ENCODE peak calls at places on chromosome 22, in eight cellular contexts. One of them, this sample, is unnamed.

GRCh38 chr22:26894766-26895485 is 237.5 kb downstream of the MIAT start:
- DNase-seq in HT1080: peak; percentile 79
- DNase-seq in EL: peak; percentile 92
- DNase-seq in activated gamma-delta T cell treated with anti-CD3 and anti-CD28 coated beads, Interleukin-2, amount 50 U/mL, for 16 hours: no peak
- DNase-seq in stimulated activated CD8-positive, alpha-beta memory T cell treated with anti-CD3 and anti-CD28 coated beads, Interleukin-15, amount 100 ng/mL, for 4 hours: no peak
- DNase-seq in kidney tubule cell: peak; percentile 92
- DNase-seq in T-helper 1 cell: no peak
- DNase-seq in stimulated activated CD4-positive, alpha-beta T cell treated with anti-CD3 and anti-CD28 coated beads, Interleukin-4, amount 100 ng/mL, for 48 hours: no peak
- DNase-seq in this sample: no peak

GRCh38 chr22:42863349-42863911 is 6.4 kb upstream of the ARFGAP3 start:
- DNase-seq in HT1080: peak; percentile 97
- DNase-seq in stimulated activated CD8-positive, alpha-beta memory T cell treated with anti-CD3 and anti-CD28 coated beads, Interleukin-15, amount 100 ng/mL, for 4 hours: peak; percentile 3
- DNase-seq in T-helper 1 cell: peak; percentile 53
- DNase-seq in EL: peak; percentile 65
- DNase-seq in kidney tubule cell: peak; percentile 94
- DNase-seq in stimulated activated CD4-positive, alpha-beta T cell treated with anti-CD3 and anti-CD28 coated beads, Interleukin-4, amount 100 ng/mL, for 48 hours: peak; percentile 60
- DNase-seq in activated gamma-delta T cell treated with anti-CD3 and anti-CD28 coated beads, Interleukin-2, amount 50 U/mL, for 16 hours: peak; percentile 14
- DNase-seq in this sample: no peak

GRCh38 chr22:36770116-36770945 is 5.6 kb downstream of the IFT27 start:
- DNase-seq in stimulated activated CD4-positive, alpha-beta T cell treated with anti-CD3 and anti-CD28 coated beads, Interleukin-4, amount 100 ng/mL, for 48 hours: no peak
- DNase-seq in activated gamma-delta T cell treated with anti-CD3 and anti-CD28 coated beads, Interleukin-2, amount 50 U/mL, for 16 hours: no peak
- DNase-seq in EL: no peak
- DNase-seq in HT1080: no peak
- DNase-seq in kidney tubule cell: no peak
- DNase-seq in T-helper 1 cell: no peak
- DNase-seq in stimulated activated CD8-positive, alpha-beta memory T cell treated with anti-CD3 and anti-CD28 coated beads, Interleukin-15, amount 100 ng/mL, for 4 hours: no peak
- DNase-seq in this sample: no peak

GRCh38 chr22:36285545-36285944 is 32.6 kb downstream of the APOL1 start:
- DNase-seq in kidney tubule cell: no peak
- DNase-seq in HT1080: no peak
- DNase-seq in stimulated activated CD8-positive, alpha-beta memory T cell treated with anti-CD3 and anti-CD28 coated beads, Interleukin-15, amount 100 ng/mL, for 4 hours: no peak
- DNase-seq in activated gamma-delta T cell treated with anti-CD3 and anti-CD28 coated beads, Interleukin-2, amount 50 U/mL, for 16 hours: no peak
- DNase-seq in EL: no peak
- DNase-seq in T-helper 1 cell: no peak
- DNase-seq in stimulated activated CD4-positive, alpha-beta T cell treated with anti-CD3 and anti-CD28 coated beads, Interleukin-4, amount 100 ng/mL, for 48 hours: no peak
- DNase-seq in this sample: no peak

GRCh38 chr22:44382461-44383038 is 69.8 kb upstream of the SHISAL1 start:
- DNase-seq in kidney tubule cell: no peak
- DNase-seq in activated gamma-delta T cell treated with anti-CD3 and anti-CD28 coated beads, Interleukin-2, amount 50 U/mL, for 16 hours: no peak
- DNase-seq in HT1080: no peak
- DNase-seq in stimulated activated CD8-positive, alpha-beta memory T cell treated with anti-CD3 and anti-CD28 coated beads, Interleukin-15, amount 100 ng/mL, for 4 hours: no peak
- DNase-seq in T-helper 1 cell: no peak
- DNase-seq in EL: no peak
- DNase-seq in stimulated activated CD4-positive, alpha-beta T cell treated with anti-CD3 and anti-CD28 coated beads, Interleukin-4, amount 100 ng/mL, for 48 hours: no peak
- DNase-seq in this sample: no peak

GRCh38 chr22:35752833-35753189 is 35.1 kb downstream of the APOL5 start:
- DNase-seq in EL: no peak
- DNase-seq in kidney tubule cell: no peak
- DNase-seq in HT1080: no peak
- DNase-seq in stimulated activated CD8-positive, alpha-beta memory T cell treated with anti-CD3 and anti-CD28 coated beads, Interleukin-15, amount 100 ng/mL, for 4 hours: no peak
- DNase-seq in T-helper 1 cell: no peak
- DNase-seq in activated gamma-delta T cell treated with anti-CD3 and anti-CD28 coated beads, Interleukin-2, amount 50 U/mL, for 16 hours: no peak
- DNase-seq in stimulated activated CD4-positive, alpha-beta T cell treated with anti-CD3 and anti-CD28 coated beads, Interleukin-4, amount 100 ng/mL, for 48 hours: no peak
- DNase-seq in this sample: no peak

GRCh38 chr22:41286639-41287091 is 678 bp upstream of the RANGAP1 start:
- DNase-seq in stimulated activated CD8-positive, alpha-beta memory T cell treated with anti-CD3 and anti-CD28 coated beads, Interleukin-15, amount 100 ng/mL, for 4 hours: no peak
- DNase-seq in stimulated activated CD4-positive, alpha-beta T cell treated with anti-CD3 and anti-CD28 coated beads, Interleukin-4, amount 100 ng/mL, for 48 hours: peak; percentile 26
- DNase-seq in T-helper 1 cell: peak; percentile 78
- DNase-seq in HT1080: no peak
- DNase-seq in EL: peak; percentile 61
- DNase-seq in kidney tubule cell: peak; percentile 69
- DNase-seq in activated gamma-delta T cell treated with anti-CD3 and anti-CD28 coated beads, Interleukin-2, amount 50 U/mL, for 16 hours: peak; percentile 17
- DNase-seq in this sample: no peak

GRCh38 chr22:50184541-50185383 is 951 bp upstream of the TRABD start:
- DNase-seq in kidney tubule cell: no peak
- DNase-seq in stimulated activated CD8-positive, alpha-beta memory T cell treated with anti-CD3 and anti-CD28 coated beads, Interleukin-15, amount 100 ng/mL, for 4 hours: no peak
- DNase-seq in T-helper 1 cell: no peak
- DNase-seq in activated gamma-delta T cell treated with anti-CD3 and anti-CD28 coated beads, Interleukin-2, amount 50 U/mL, for 16 hours: no peak
- DNase-seq in HT1080: no peak
- DNase-seq in EL: no peak
- DNase-seq in stimulated activated CD4-positive, alpha-beta T cell treated with anti-CD3 and anti-CD28 coated beads, Interleukin-4, amount 100 ng/mL, for 48 hours: no peak
- DNase-seq in this sample: no peak

GRCh38 chr22:21045585-21046294 is at the start of gene LRRC74B:
- DNase-seq in kidney tubule cell: peak; percentile 89
- DNase-seq in activated gamma-delta T cell treated with anti-CD3 and anti-CD28 coated beads, Interleukin-2, amount 50 U/mL, for 16 hours: peak; percentile 29
- DNase-seq in EL: peak; percentile 90
- DNase-seq in HT1080: peak; percentile 91
- DNase-seq in stimulated activated CD4-positive, alpha-beta T cell treated with anti-CD3 and anti-CD28 coated beads, Interleukin-4, amount 100 ng/mL, for 48 hours: peak; percentile 72
- DNase-seq in stimulated activated CD8-positive, alpha-beta memory T cell treated with anti-CD3 and anti-CD28 coated beads, Interleukin-15, amount 100 ng/mL, for 4 hours: peak; percentile 27
- DNase-seq in T-helper 1 cell: peak; percentile 63
- DNase-seq in this sample: peak; percentile 88

This sample was measured in progenitor cell of endocrine pancreas.